ENCODE peak calls at places on chromosome 10, in seven cellular contexts. One of them, this sample, is unnamed.
A peak's percentile ranks its signal among the peaks of the same experiment; 100 is the strongest.

GRCh38 chr10:6148251-6148691 is 54.5 kb upstream of the PFKFB3 start:
- DNase-seq in AG20443: no peak
- DNase-seq in activated CD8-positive, alpha-beta memory T cell treated with anti-CD3 and anti-CD28 coated beads, Interleukin-2, amount 10 ng/mL, durations not matched to agents 7 days and 5 days: no peak
- DNase-seq in iPS DF 19.7: no peak
- DNase-seq in A172: no peak
- DNase-seq in stimulated activated CD4-positive, alpha-beta T cell treated with anti-CD3 and anti-CD28 coated beads, Interleukin-1b, Interleukin-23, amount 100 ng/mL, for 1 hour: no peak
- DNase-seq in EL: no peak
- DNase-seq in this sample: no peak

GRCh38 chr10:21724020-21724589 is 190.1 kb downstream of the MLLT10 start:
- DNase-seq in AG20443: no peak
- DNase-seq in activated CD8-positive, alpha-beta memory T cell treated with anti-CD3 and anti-CD28 coated beads, Interleukin-2, amount 10 ng/mL, durations not matched to agents 7 days and 5 days: no peak
- DNase-seq in iPS DF 19.7: no peak
- DNase-seq in A172: no peak
- DNase-seq in stimulated activated CD4-positive, alpha-beta T cell treated with anti-CD3 and anti-CD28 coated beads, Interleukin-1b, Interleukin-23, amount 100 ng/mL, for 1 hour: no peak
- DNase-seq in EL: peak; percentile 33
- DNase-seq in this sample: no peak

GRCh38 chr10:108180883-108181282 is 1016.4 kb upstream of the SORCS1 start:
- DNase-seq in AG20443: peak; percentile 40
- DNase-seq in activated CD8-positive, alpha-beta memory T cell treated with anti-CD3 and anti-CD28 coated beads, Interleukin-2, amount 10 ng/mL, durations not matched to agents 7 days and 5 days: no peak
- DNase-seq in iPS DF 19.7: no peak
- DNase-seq in A172: peak; percentile 68
- DNase-seq in stimulated activated CD4-positive, alpha-beta T cell treated with anti-CD3 and anti-CD28 coated beads, Interleukin-1b, Interleukin-23, amount 100 ng/mL, for 1 hour: no peak
- DNase-seq in EL: no peak
- DNase-seq in this sample: no peak

GRCh38 chr10:32979041-32979440 is 21.0 kb upstream of the ITGB1 start:
- DNase-seq in AG20443: peak; percentile 60
- DNase-seq in activated CD8-positive, alpha-beta memory T cell treated with anti-CD3 and anti-CD28 coated beads, Interleukin-2, amount 10 ng/mL, durations not matched to agents 7 days and 5 days: no peak
- DNase-seq in iPS DF 19.7: no peak
- DNase-seq in A172: no peak
- DNase-seq in stimulated activated CD4-positive, alpha-beta T cell treated with anti-CD3 and anti-CD28 coated beads, Interleukin-1b, Interleukin-23, amount 100 ng/mL, for 1 hour: no peak
- DNase-seq in EL: no peak
- DNase-seq in this sample: no peak

GRCh38 chr10:52004342-52004949 is 305.1 kb upstream of the CSTF2T start:
- DNase-seq in AG20443: peak; percentile 61
- DNase-seq in activated CD8-positive, alpha-beta memory T cell treated with anti-CD3 and anti-CD28 coated beads, Interleukin-2, amount 10 ng/mL, durations not matched to agents 7 days and 5 days: no peak
- DNase-seq in iPS DF 19.7: no peak
- DNase-seq in A172: peak; percentile 26
- DNase-seq in stimulated activated CD4-positive, alpha-beta T cell treated with anti-CD3 and anti-CD28 coated beads, Interleukin-1b, Interleukin-23, amount 100 ng/mL, for 1 hour: no peak
- DNase-seq in EL: peak; percentile 39
- DNase-seq in this sample: no peak

GRCh38 chr10:79019441-79019840 is 49.3 kb upstream of the ZMIZ1 start:
- DNase-seq in AG20443: no peak
- DNase-seq in activated CD8-positive, alpha-beta memory T cell treated with anti-CD3 and anti-CD28 coated beads, Interleukin-2, amount 10 ng/mL, durations not matched to agents 7 days and 5 days: no peak
- DNase-seq in iPS DF 19.7: no peak
- DNase-seq in A172: no peak
- DNase-seq in stimulated activated CD4-positive, alpha-beta T cell treated with anti-CD3 and anti-CD28 coated beads, Interleukin-1b, Interleukin-23, amount 100 ng/mL, for 1 hour: no peak
- DNase-seq in EL: no peak
- DNase-seq in this sample: no peak

GRCh38 chr10:47165711-47166404 is 134.1 kb upstream of the GDF10 start:
- DNase-seq in AG20443: peak; percentile 58
- DNase-seq in activated CD8-positive, alpha-beta memory T cell treated with anti-CD3 and anti-CD28 coated beads, Interleukin-2, amount 10 ng/mL, durations not matched to agents 7 days and 5 days: peak; percentile 51
- DNase-seq in iPS DF 19.7: no peak
- DNase-seq in A172: no peak
- DNase-seq in stimulated activated CD4-positive, alpha-beta T cell treated with anti-CD3 and anti-CD28 coated beads, Interleukin-1b, Interleukin-23, amount 100 ng/mL, for 1 hour: no peak
- DNase-seq in EL: peak; percentile 87
- DNase-seq in this sample: no peak

GRCh38 chr10:124259139-124259825 is 159.4 kb downstream of the OAT start:
- DNase-seq in AG20443: no peak
- DNase-seq in activated CD8-positive, alpha-beta memory T cell treated with anti-CD3 and anti-CD28 coated beads, Interleukin-2, amount 10 ng/mL, durations not matched to agents 7 days and 5 days: no peak
- DNase-seq in iPS DF 19.7: no peak
- DNase-seq in A172: no peak
- DNase-seq in stimulated activated CD4-positive, alpha-beta T cell treated with anti-CD3 and anti-CD28 coated beads, Interleukin-1b, Interleukin-23, amount 100 ng/mL, for 1 hour: no peak
- DNase-seq in EL: peak; percentile 24
- DNase-seq in this sample: no peak

GRCh38 chr10:48932831-48933670 is 6.6 kb downstream of the LRRC18 start:
- DNase-seq in AG20443: no peak
- DNase-seq in activated CD8-positive, alpha-beta memory T cell treated with anti-CD3 and anti-CD28 coated beads, Interleukin-2, amount 10 ng/mL, durations not matched to agents 7 days and 5 days: peak; percentile 27
- DNase-seq in iPS DF 19.7: no peak
- DNase-seq in A172: no peak
- DNase-seq in stimulated activated CD4-positive, alpha-beta T cell treated with anti-CD3 and anti-CD28 coated beads, Interleukin-1b, Interleukin-23, amount 100 ng/mL, for 1 hour: no peak
- DNase-seq in EL: peak; percentile 12
- DNase-seq in this sample: no peak

GRCh38 chr10:127790165-127790564 is 53.2 kb downstream of the FOXI2 start:
- DNase-seq in AG20443: no peak
- DNase-seq in activated CD8-positive, alpha-beta memory T cell treated with anti-CD3 and anti-CD28 coated beads, Interleukin-2, amount 10 ng/mL, durations not matched to agents 7 days and 5 days: no peak
- DNase-seq in iPS DF 19.7: no peak
- DNase-seq in A172: no peak
- DNase-seq in stimulated activated CD4-positive, alpha-beta T cell treated with anti-CD3 and anti-CD28 coated beads, Interleukin-1b, Interleukin-23, amount 100 ng/mL, for 1 hour: no peak
- DNase-seq in EL: no peak
- DNase-seq in this sample: no peak

GRCh38 chr10:4144802-4145201 is 359.8 kb upstream of the KLF6 start:
- DNase-seq in AG20443: peak; percentile 51
- DNase-seq in activated CD8-positive, alpha-beta memory T cell treated with anti-CD3 and anti-CD28 coated beads, Interleukin-2, amount 10 ng/mL, durations not matched to agents 7 days and 5 days: no peak
- DNase-seq in iPS DF 19.7: no peak
- DNase-seq in A172: peak; percentile 59
- DNase-seq in stimulated activated CD4-positive, alpha-beta T cell treated with anti-CD3 and anti-CD28 coated beads, Interleukin-1b, Interleukin-23, amount 100 ng/mL, for 1 hour: no peak
- DNase-seq in EL: peak; percentile 15
- DNase-seq in this sample: no peak

GRCh38 chr10:90947025-90947960 is 26.4 kb upstream of the ANKRD1 start:
- DNase-seq in AG20443: no peak
- DNase-seq in activated CD8-positive, alpha-beta memory T cell treated with anti-CD3 and anti-CD28 coated beads, Interleukin-2, amount 10 ng/mL, durations not matched to agents 7 days and 5 days: peak; percentile 49
- DNase-seq in iPS DF 19.7: no peak
- DNase-seq in A172: peak; percentile 31
- DNase-seq in stimulated activated CD4-positive, alpha-beta T cell treated with anti-CD3 and anti-CD28 coated beads, Interleukin-1b, Interleukin-23, amount 100 ng/mL, for 1 hour: no peak
- DNase-seq in EL: peak; percentile 74
- DNase-seq in this sample: no peak

GRCh38 chr10:118974951-118975350 is 54.6 kb upstream of the NANOS1 start:
- DNase-seq in AG20443: no peak
- DNase-seq in activated CD8-positive, alpha-beta memory T cell treated with anti-CD3 and anti-CD28 coated beads, Interleukin-2, amount 10 ng/mL, durations not matched to agents 7 days and 5 days: no peak
- DNase-seq in iPS DF 19.7: no peak
- DNase-seq in A172: peak; percentile 11
- DNase-seq in stimulated activated CD4-positive, alpha-beta T cell treated with anti-CD3 and anti-CD28 coated beads, Interleukin-1b, Interleukin-23, amount 100 ng/mL, for 1 hour: no peak
- DNase-seq in EL: no peak
- DNase-seq in this sample: no peak

GRCh38 chr10:123551259-123551658 is 114.9 kb upstream of the GPR26 start:
- DNase-seq in AG20443: no peak
- DNase-seq in activated CD8-positive, alpha-beta memory T cell treated with anti-CD3 and anti-CD28 coated beads, Interleukin-2, amount 10 ng/mL, durations not matched to agents 7 days and 5 days: no peak
- DNase-seq in iPS DF 19.7: no peak
- DNase-seq in A172: no peak
- DNase-seq in stimulated activated CD4-positive, alpha-beta T cell treated with anti-CD3 and anti-CD28 coated beads, Interleukin-1b, Interleukin-23, amount 100 ng/mL, for 1 hour: no peak
- DNase-seq in EL: no peak
- DNase-seq in this sample: no peak

GRCh38 chr10:78365711-78366110 is 332.0 kb downstream of the RPS24 start:
- DNase-seq in AG20443: no peak
- DNase-seq in activated CD8-positive, alpha-beta memory T cell treated with anti-CD3 and anti-CD28 coated beads, Interleukin-2, amount 10 ng/mL, durations not matched to agents 7 days and 5 days: no peak
- DNase-seq in iPS DF 19.7: no peak
- DNase-seq in A172: no peak
- DNase-seq in stimulated activated CD4-positive, alpha-beta T cell treated with anti-CD3 and anti-CD28 coated beads, Interleukin-1b, Interleukin-23, amount 100 ng/mL, for 1 hour: no peak
- DNase-seq in EL: no peak
- DNase-seq in this sample: peak; percentile 12

GRCh38 chr10:87860156-87860795 is 3.1 kb downstream of the KLLN start:
- DNase-seq in AG20443: peak; percentile 37
- DNase-seq in activated CD8-positive, alpha-beta memory T cell treated with anti-CD3 and anti-CD28 coated beads, Interleukin-2, amount 10 ng/mL, durations not matched to agents 7 days and 5 days: peak; percentile 49
- DNase-seq in iPS DF 19.7: no peak
- DNase-seq in A172: peak; percentile 55
- DNase-seq in stimulated activated CD4-positive, alpha-beta T cell treated with anti-CD3 and anti-CD28 coated beads, Interleukin-1b, Interleukin-23, amount 100 ng/mL, for 1 hour: no peak
- DNase-seq in EL: peak; percentile 68
- DNase-seq in this sample: no peak

GRCh38 chr10:28738200-28738599 is 60.9 kb downstream of the BAMBI start:
- DNase-seq in AG20443: no peak
- DNase-seq in activated CD8-positive, alpha-beta memory T cell treated with anti-CD3 and anti-CD28 coated beads, Interleukin-2, amount 10 ng/mL, durations not matched to agents 7 days and 5 days: no peak
- DNase-seq in iPS DF 19.7: no peak
- DNase-seq in A172: no peak
- DNase-seq in stimulated activated CD4-positive, alpha-beta T cell treated with anti-CD3 and anti-CD28 coated beads, Interleukin-1b, Interleukin-23, amount 100 ng/mL, for 1 hour: no peak
- DNase-seq in EL: no peak
- DNase-seq in this sample: no peak

GRCh38 chr10:103781329-103782061 is 73.9 kb downstream of the SH3PXD2A start:
- DNase-seq in AG20443: peak; percentile 84
- DNase-seq in activated CD8-positive, alpha-beta memory T cell treated with anti-CD3 and anti-CD28 coated beads, Interleukin-2, amount 10 ng/mL, durations not matched to agents 7 days and 5 days: peak; percentile 55
- DNase-seq in iPS DF 19.7: no peak
- DNase-seq in A172: peak; percentile 74
- DNase-seq in stimulated activated CD4-positive, alpha-beta T cell treated with anti-CD3 and anti-CD28 coated beads, Interleukin-1b, Interleukin-23, amount 100 ng/mL, for 1 hour: no peak
- DNase-seq in EL: peak; percentile 89
- DNase-seq in this sample: no peak

GRCh38 chr10:115092555-115093285 is 445 bp upstream of the ATRNL1 start:
- DNase-seq in AG20443: peak; percentile 41
- DNase-seq in activated CD8-positive, alpha-beta memory T cell treated with anti-CD3 and anti-CD28 coated beads, Interleukin-2, amount 10 ng/mL, durations not matched to agents 7 days and 5 days: no peak
- DNase-seq in iPS DF 19.7: no peak
- DNase-seq in A172: peak; percentile 36
- DNase-seq in stimulated activated CD4-positive, alpha-beta T cell treated with anti-CD3 and anti-CD28 coated beads, Interleukin-1b, Interleukin-23, amount 100 ng/mL, for 1 hour: no peak
- DNase-seq in EL: peak; percentile 43
- DNase-seq in this sample: no peak

GRCh38 chr10:78203915-78204818 is 170.5 kb downstream of the RPS24 start:
- DNase-seq in AG20443: no peak
- DNase-seq in activated CD8-positive, alpha-beta memory T cell treated with anti-CD3 and anti-CD28 coated beads, Interleukin-2, amount 10 ng/mL, durations not matched to agents 7 days and 5 days: no peak
- DNase-seq in iPS DF 19.7: no peak
- DNase-seq in A172: no peak
- DNase-seq in stimulated activated CD4-positive, alpha-beta T cell treated with anti-CD3 and anti-CD28 coated beads, Interleukin-1b, Interleukin-23, amount 100 ng/mL, for 1 hour: no peak
- DNase-seq in EL: no peak
- DNase-seq in this sample: no peak

GRCh38 chr10:103491729-103492364 is 1.7 kb upstream of the NEURL1 start:
- DNase-seq in AG20443: peak; percentile 91
- DNase-seq in activated CD8-positive, alpha-beta memory T cell treated with anti-CD3 and anti-CD28 coated beads, Interleukin-2, amount 10 ng/mL, durations not matched to agents 7 days and 5 days: no peak
- DNase-seq in iPS DF 19.7: no peak
- DNase-seq in A172: peak; percentile 96
- DNase-seq in stimulated activated CD4-positive, alpha-beta T cell treated with anti-CD3 and anti-CD28 coated beads, Interleukin-1b, Interleukin-23, amount 100 ng/mL, for 1 hour: no peak
- DNase-seq in EL: peak; percentile 97
- DNase-seq in this sample: no peak

GRCh38 chr10:127047878-127048238 is 142.6 kb downstream of the DOCK1 start:
- DNase-seq in AG20443: no peak
- DNase-seq in activated CD8-positive, alpha-beta memory T cell treated with anti-CD3 and anti-CD28 coated beads, Interleukin-2, amount 10 ng/mL, durations not matched to agents 7 days and 5 days: no peak
- DNase-seq in iPS DF 19.7: no peak
- DNase-seq in A172: no peak
- DNase-seq in stimulated activated CD4-positive, alpha-beta T cell treated with anti-CD3 and anti-CD28 coated beads, Interleukin-1b, Interleukin-23, amount 100 ng/mL, for 1 hour: no peak
- DNase-seq in EL: no peak
- DNase-seq in this sample: no peak

GRCh38 chr10:60958892-60959601 is 15.1 kb upstream of the RHOBTB1 start:
- DNase-seq in AG20443: peak; percentile 26
- DNase-seq in activated CD8-positive, alpha-beta memory T cell treated with anti-CD3 and anti-CD28 coated beads, Interleukin-2, amount 10 ng/mL, durations not matched to agents 7 days and 5 days: no peak
- DNase-seq in iPS DF 19.7: no peak
- DNase-seq in A172: peak; percentile 42
- DNase-seq in stimulated activated CD4-positive, alpha-beta T cell treated with anti-CD3 and anti-CD28 coated beads, Interleukin-1b, Interleukin-23, amount 100 ng/mL, for 1 hour: no peak
- DNase-seq in EL: peak; percentile 80
- DNase-seq in this sample: no peak

GRCh38 chr10:26946103-26946907 is 85.5 kb upstream of the ABI1 start:
- DNase-seq in AG20443: no peak
- DNase-seq in activated CD8-positive, alpha-beta memory T cell treated with anti-CD3 and anti-CD28 coated beads, Interleukin-2, amount 10 ng/mL, durations not matched to agents 7 days and 5 days: no peak
- DNase-seq in iPS DF 19.7: no peak
- DNase-seq in A172: no peak
- DNase-seq in stimulated activated CD4-positive, alpha-beta T cell treated with anti-CD3 and anti-CD28 coated beads, Interleukin-1b, Interleukin-23, amount 100 ng/mL, for 1 hour: no peak
- DNase-seq in EL: no peak
- DNase-seq in this sample: no peak

GRCh38 chr10:77799352-77799751 is 127.2 kb downstream of the DLG5 start:
- DNase-seq in AG20443: no peak
- DNase-seq in activated CD8-positive, alpha-beta memory T cell treated with anti-CD3 and anti-CD28 coated beads, Interleukin-2, amount 10 ng/mL, durations not matched to agents 7 days and 5 days: peak; percentile 55
- DNase-seq in iPS DF 19.7: no peak
- DNase-seq in A172: no peak
- DNase-seq in stimulated activated CD4-positive, alpha-beta T cell treated with anti-CD3 and anti-CD28 coated beads, Interleukin-1b, Interleukin-23, amount 100 ng/mL, for 1 hour: no peak
- DNase-seq in EL: no peak
- DNase-seq in this sample: no peak

GRCh38 chr10:123742751-123743440 is 76.7 kb downstream of the GPR26 start:
- DNase-seq in AG20443: no peak
- DNase-seq in activated CD8-positive, alpha-beta memory T cell treated with anti-CD3 and anti-CD28 coated beads, Interleukin-2, amount 10 ng/mL, durations not matched to agents 7 days and 5 days: no peak
- DNase-seq in iPS DF 19.7: no peak
- DNase-seq in A172: no peak
- DNase-seq in stimulated activated CD4-positive, alpha-beta T cell treated with anti-CD3 and anti-CD28 coated beads, Interleukin-1b, Interleukin-23, amount 100 ng/mL, for 1 hour: no peak
- DNase-seq in EL: no peak
- DNase-seq in this sample: no peak

GRCh38 chr10:99630439-99630838 is 10.2 kb upstream of the SLC25A28 start:
- DNase-seq in AG20443: peak; percentile 43
- DNase-seq in activated CD8-positive, alpha-beta memory T cell treated with anti-CD3 and anti-CD28 coated beads, Interleukin-2, amount 10 ng/mL, durations not matched to agents 7 days and 5 days: no peak
- DNase-seq in iPS DF 19.7: no peak
- DNase-seq in A172: peak; percentile 55
- DNase-seq in stimulated activated CD4-positive, alpha-beta T cell treated with anti-CD3 and anti-CD28 coated beads, Interleukin-1b, Interleukin-23, amount 100 ng/mL, for 1 hour: no peak
- DNase-seq in EL: peak; percentile 56
- DNase-seq in this sample: no peak

GRCh38 chr10:112373912-112374338 is at the start of gene ACSL5:
- DNase-seq in AG20443: no peak
- DNase-seq in activated CD8-positive, alpha-beta memory T cell treated with anti-CD3 and anti-CD28 coated beads, Interleukin-2, amount 10 ng/mL, durations not matched to agents 7 days and 5 days: no peak
- DNase-seq in iPS DF 19.7: no peak
- DNase-seq in A172: no peak
- DNase-seq in stimulated activated CD4-positive, alpha-beta T cell treated with anti-CD3 and anti-CD28 coated beads, Interleukin-1b, Interleukin-23, amount 100 ng/mL, for 1 hour: no peak
- DNase-seq in EL: no peak
- DNase-seq in this sample: no peak

GRCh38 chr10:87827681-87828080 is 9.7 kb upstream of the ATAD1 start:
- DNase-seq in AG20443: no peak
- DNase-seq in activated CD8-positive, alpha-beta memory T cell treated with anti-CD3 and anti-CD28 coated beads, Interleukin-2, amount 10 ng/mL, durations not matched to agents 7 days and 5 days: no peak
- DNase-seq in iPS DF 19.7: no peak
- DNase-seq in A172: no peak
- DNase-seq in stimulated activated CD4-positive, alpha-beta T cell treated with anti-CD3 and anti-CD28 coated beads, Interleukin-1b, Interleukin-23, amount 100 ng/mL, for 1 hour: no peak
- DNase-seq in EL: no peak
- DNase-seq in this sample: no peak

GRCh38 chr10:97633921-97634320 is 621 bp upstream of the MORN4 start:
- DNase-seq in AG20443: no peak
- DNase-seq in activated CD8-positive, alpha-beta memory T cell treated with anti-CD3 and anti-CD28 coated beads, Interleukin-2, amount 10 ng/mL, durations not matched to agents 7 days and 5 days: peak; percentile 45
- DNase-seq in iPS DF 19.7: no peak
- DNase-seq in A172: no peak
- DNase-seq in stimulated activated CD4-positive, alpha-beta T cell treated with anti-CD3 and anti-CD28 coated beads, Interleukin-1b, Interleukin-23, amount 100 ng/mL, for 1 hour: no peak
- DNase-seq in EL: peak; percentile 9
- DNase-seq in this sample: no peak

GRCh38 chr10:43403911-43404674 is 4.9 kb downstream of the HNRNPF start:
- DNase-seq in AG20443: no peak
- DNase-seq in activated CD8-positive, alpha-beta memory T cell treated with anti-CD3 and anti-CD28 coated beads, Interleukin-2, amount 10 ng/mL, durations not matched to agents 7 days and 5 days: no peak
- DNase-seq in iPS DF 19.7: no peak
- DNase-seq in A172: peak; percentile 39
- DNase-seq in stimulated activated CD4-positive, alpha-beta T cell treated with anti-CD3 and anti-CD28 coated beads, Interleukin-1b, Interleukin-23, amount 100 ng/mL, for 1 hour: no peak
- DNase-seq in EL: peak; percentile 40
- DNase-seq in this sample: no peak

GRCh38 chr10:132735341-132735775 is 50.6 kb downstream of the NKX6-2 start:
- DNase-seq in AG20443: no peak
- DNase-seq in activated CD8-positive, alpha-beta memory T cell treated with anti-CD3 and anti-CD28 coated beads, Interleukin-2, amount 10 ng/mL, durations not matched to agents 7 days and 5 days: no peak
- DNase-seq in iPS DF 19.7: no peak
- DNase-seq in A172: no peak
- DNase-seq in stimulated activated CD4-positive, alpha-beta T cell treated with anti-CD3 and anti-CD28 coated beads, Interleukin-1b, Interleukin-23, amount 100 ng/mL, for 1 hour: no peak
- DNase-seq in EL: no peak
- DNase-seq in this sample: no peak

GRCh38 chr10:72263613-72264241 is 10.0 kb upstream of the DDIT4 start:
- DNase-seq in AG20443: no peak
- DNase-seq in activated CD8-positive, alpha-beta memory T cell treated with anti-CD3 and anti-CD28 coated beads, Interleukin-2, amount 10 ng/mL, durations not matched to agents 7 days and 5 days: no peak
- DNase-seq in iPS DF 19.7: no peak
- DNase-seq in A172: peak; percentile 36
- DNase-seq in stimulated activated CD4-positive, alpha-beta T cell treated with anti-CD3 and anti-CD28 coated beads, Interleukin-1b, Interleukin-23, amount 100 ng/mL, for 1 hour: no peak
- DNase-seq in EL: no peak
- DNase-seq in this sample: no peak

GRCh38 chr10:111113238-111113960 is 36.6 kb downstream of the ADRA2A start:
- DNase-seq in AG20443: no peak
- DNase-seq in activated CD8-positive, alpha-beta memory T cell treated with anti-CD3 and anti-CD28 coated beads, Interleukin-2, amount 10 ng/mL, durations not matched to agents 7 days and 5 days: peak; percentile 33
- DNase-seq in iPS DF 19.7: no peak
- DNase-seq in A172: no peak
- DNase-seq in stimulated activated CD4-positive, alpha-beta T cell treated with anti-CD3 and anti-CD28 coated beads, Interleukin-1b, Interleukin-23, amount 100 ng/mL, for 1 hour: no peak
- DNase-seq in EL: no peak
- DNase-seq in this sample: no peak

GRCh38 chr10:6667679-6668270 is 87.7 kb upstream of the PRKCQ start:
- DNase-seq in AG20443: peak; percentile 48
- DNase-seq in activated CD8-positive, alpha-beta memory T cell treated with anti-CD3 and anti-CD28 coated beads, Interleukin-2, amount 10 ng/mL, durations not matched to agents 7 days and 5 days: peak; percentile 67
- DNase-seq in iPS DF 19.7: no peak
- DNase-seq in A172: peak; percentile 50
- DNase-seq in stimulated activated CD4-positive, alpha-beta T cell treated with anti-CD3 and anti-CD28 coated beads, Interleukin-1b, Interleukin-23, amount 100 ng/mL, for 1 hour: no peak
- DNase-seq in EL: peak; percentile 27
- DNase-seq in this sample: no peak

GRCh38 chr10:63713191-63714144 is 192.3 kb downstream of the REEP3 start:
- DNase-seq in AG20443: no peak
- DNase-seq in activated CD8-positive, alpha-beta memory T cell treated with anti-CD3 and anti-CD28 coated beads, Interleukin-2, amount 10 ng/mL, durations not matched to agents 7 days and 5 days: no peak
- DNase-seq in iPS DF 19.7: peak; percentile 100
- DNase-seq in A172: peak; percentile 78
- DNase-seq in stimulated activated CD4-positive, alpha-beta T cell treated with anti-CD3 and anti-CD28 coated beads, Interleukin-1b, Interleukin-23, amount 100 ng/mL, for 1 hour: no peak
- DNase-seq in EL: no peak
- DNase-seq in this sample: no peak

GRCh38 chr10:132762267-132762666 is 23.7 kb downstream of the NKX6-2 start:
- DNase-seq in AG20443: no peak
- DNase-seq in activated CD8-positive, alpha-beta memory T cell treated with anti-CD3 and anti-CD28 coated beads, Interleukin-2, amount 10 ng/mL, durations not matched to agents 7 days and 5 days: no peak
- DNase-seq in iPS DF 19.7: no peak
- DNase-seq in A172: no peak
- DNase-seq in stimulated activated CD4-positive, alpha-beta T cell treated with anti-CD3 and anti-CD28 coated beads, Interleukin-1b, Interleukin-23, amount 100 ng/mL, for 1 hour: no peak
- DNase-seq in EL: no peak
- DNase-seq in this sample: no peak

GRCh38 chr10:116888380-116889055 is 39.2 kb downstream of the ENO4 start:
- DNase-seq in AG20443: peak; percentile 88
- DNase-seq in activated CD8-positive, alpha-beta memory T cell treated with anti-CD3 and anti-CD28 coated beads, Interleukin-2, amount 10 ng/mL, durations not matched to agents 7 days and 5 days: no peak
- DNase-seq in iPS DF 19.7: peak; percentile 56
- DNase-seq in A172: peak; percentile 93
- DNase-seq in stimulated activated CD4-positive, alpha-beta T cell treated with anti-CD3 and anti-CD28 coated beads, Interleukin-1b, Interleukin-23, amount 100 ng/mL, for 1 hour: no peak
- DNase-seq in EL: peak; percentile 91
- DNase-seq in this sample: no peak

This sample was measured in natural killer cell treated with Interleukin-12 subunit alpha and Interleukin-12 subunit beta and Interleukin-15 and Interleukin-18, amount 100 ng/mL, for 72 hours.